ENCODE peak calls at places on chromosomes 3 and 15, in six cellular contexts. G, R, P, E, D and K are unnamed samples.

GRCh38 chr15:65306551-65306950 is 2.1 kb downstream of the RNU5B-1 start:
- DNase-seq in R (no peak), E (no peak), G (no peak), D (no peak), P (no peak), K (no peak)

GRCh38 chr15:66253643-66254363 is at the start of gene MEGF11:
- DNase-seq in R (peak), G (no peak), P (no peak), D (no peak), E (peak), K (peak)

GRCh38 chr15:63497642-63498100 is 6.7 kb upstream of the USP3 start:
- DNase-seq in R (peak), G (no peak), D (peak), P (peak), E (no peak), K (no peak)

GRCh38 chr3:196677353-196677752 is 34.7 kb downstream of the CEP19 start:
- DNase-seq in D (no peak), E (no peak), G (no peak), P (no peak), R (no peak), K (no peak)

GRCh38 chr3:111072016-111072891 is 638 bp downstream of the NECTIN3 start:
- DNase-seq in P (no peak), D (peak), R (peak), E (peak), G (no peak), K (peak)

GRCh38 chr3:32154180-32154579 is 47.8 kb downstream of the GPD1L start:
- DNase-seq in G (no peak), D (no peak), P (no peak), R (no peak), E (no peak), K (no peak)

GRCh38 chr15:72970965-72971746 is 81.1 kb upstream of the NEO1 start:
- DNase-seq in P (no peak), G (no peak), D (no peak), E (no peak), R (no peak), K (peak)

GRCh38 chr3:194672876-194673275 is 885 bp upstream of the LSG1 start:
- DNase-seq in D (no peak), P (no peak), G (no peak), R (no peak), E (no peak), K (no peak)

GRCh38 chr15:70023064-70023768 is 74.5 kb downstream of the TLE3 start:
- DNase-seq in D (peak), E (no peak), R (peak), P (no peak), G (peak), K (no peak)

GRCh38 chr3:37056826-37057225 is 63.5 kb downstream of the MLH1 start:
- DNase-seq in E (no peak), G (no peak), P (no peak), D (no peak), R (no peak), K (no peak)

GRCh38 chr3:71454513-71455423 is 128.8 kb downstream of the FOXP1 start:
- DNase-seq in E (no peak), D (no peak), R (peak), P (no peak), G (no peak), K (no peak)

GRCh38 chr3:56783644-56784451 is 17.9 kb downstream of the ARHGEF3 start:
- DNase-seq in D (peak), P (peak), E (peak), R (peak), G (peak), K (no peak)

GRCh38 chr3:156729460-156730179 is 55.2 kb downstream of the TIPARP start:
- DNase-seq in G (no peak), D (no peak), E (no peak), R (no peak), P (no peak), K (no peak)

GRCh38 chr3:126607214-126607908 is 47.6 kb downstream of the TXNRD3 start:
- DNase-seq in E (no peak), G (no peak), P (peak), D (peak), R (peak), K (no peak)

GRCh38 chr3:14889943-14890342 is 57.4 kb upstream of the NR2C2 start:
- DNase-seq in G (no peak), D (no peak), E (no peak), P (no peak), R (no peak), K (no peak)

GRCh38 chr3:122092460-122093165 is 37.5 kb downstream of the CD86 start:
- DNase-seq in E (peak), P (no peak), R (peak), D (no peak), G (no peak), K (no peak)

GRCh38 chr3:147157629-147158028 is 248.7 kb downstream of the ZIC4 start:
- DNase-seq in G (peak), E (no peak), R (no peak), P (no peak), D (no peak), K (no peak)

GRCh38 chr3:40387001-40387894 is at the start of gene ENTPD3:
- DNase-seq in E (no peak), R (peak), D (peak), P (no peak), G (no peak), K (peak)

GRCh38 chr3:73608805-73609641 is 15.7 kb downstream of the PDZRN3 start:
- DNase-seq in G (no peak), P (no peak), D (no peak), R (no peak), E (no peak), K (no peak)